ENCODE peak calls at places on chromosomes 12 and 14, in six cellular contexts. C, K, R, H, W and V are unnamed samples.

GRCh38 chr12:39884616-39885125 is 221.2 kb downstream of the SLC2A13 start:
- DNase-seq in C (no peak), K (no peak), R (no peak), H (no peak), W (no peak), V (no peak)

GRCh38 chr14:100386121-100386520 is 63.0 kb downstream of the SLC25A47 start:
- DNase-seq in C (no peak), K (peak; percentile 34), R (no peak), H (no peak), W (no peak), V (no peak)

GRCh38 chr12:111529424-111530368 is 69.4 kb downstream of the ATXN2 start:
- DNase-seq in C (no peak), K (peak; percentile 59), R (peak; percentile 53), H (no peak), W (peak; percentile 34), V (no peak)

GRCh38 chr12:8953773-8954402 is 4.4 kb upstream of the M6PR start:
- DNase-seq in C (no peak), K (no peak), R (no peak), H (no peak), W (no peak), V (no peak)

GRCh38 chr14:102272392-102272791 is 32.6 kb downstream of the MOK start:
- DNase-seq in C (no peak), K (peak; percentile 82), R (no peak), H (no peak), W (no peak), V (no peak)

GRCh38 chr14:69651653-69652052 is 40.3 kb downstream of the SUSD6 start:
- DNase-seq in C (no peak), K (peak; percentile 28), R (no peak), H (no peak), W (no peak), V (no peak)

GRCh38 chr12:67726868-67727267 is 78.3 kb downstream of the DYRK2 start:
- DNase-seq in C (no peak), K (no peak), R (no peak), H (no peak), W (no peak), V (no peak)

GRCh38 chr12:103915306-103915705 is 14.9 kb upstream of the HSP90B1 start:
- DNase-seq in C (no peak), K (peak; percentile 88), R (no peak), H (no peak), W (no peak), V (no peak)

GRCh38 chr14:58633831-58634230 is 3.9 kb upstream of the DACT1 start:
- DNase-seq in C (no peak), K (peak; percentile 17), R (no peak), H (no peak), W (no peak), V (no peak)

GRCh38 chr14:58629273-58629672 is 8.5 kb upstream of the DACT1 start:
- DNase-seq in C (no peak), K (no peak), R (no peak), H (no peak), W (no peak), V (no peak)

GRCh38 chr14:58635041-58635440 is 2.7 kb upstream of the DACT1 start:
- DNase-seq in C (no peak), K (no peak), R (no peak), H (no peak), W (no peak), V (no peak)

GRCh38 chr14:58628381-58628780 is 9.4 kb upstream of the DACT1 start:
- DNase-seq in C (no peak), K (peak; percentile 29), R (no peak), H (no peak), W (no peak), V (no peak)

GRCh38 chr14:58631720-58632119 is 6.0 kb upstream of the DACT1 start:
- DNase-seq in C (no peak), K (no peak), R (no peak), H (no peak), W (no peak), V (no peak)
- H3K4me1 ChIP-seq in C (peaks cover 8% of the 10 kb centered on the region), K (peaks cover 1% of the 10 kb centered on the region), R (no peaks in the 10 kb centered on the region), H (peaks cover under 1% of the 10 kb centered on the region), W (peaks cover 23% of the 10 kb centered on the region), V (no peaks in the 10 kb centered on the region)

GRCh38 chr12:121888478-121889266 is at the start of gene PSMD9:
- DNase-seq in C (peak; percentile 98), K (peak; percentile 97), R (peak; percentile 97), H (peak; percentile 98), W (peak; percentile 98), V (peak; percentile 96)
- TF ChIP-seq POLR2A in C (peak; percentile 73), K (peak; percentile 92), R (no peak), H (peak; percentile 47), W (peak; percentile 35), V (peak; percentile 75)

DNA sequence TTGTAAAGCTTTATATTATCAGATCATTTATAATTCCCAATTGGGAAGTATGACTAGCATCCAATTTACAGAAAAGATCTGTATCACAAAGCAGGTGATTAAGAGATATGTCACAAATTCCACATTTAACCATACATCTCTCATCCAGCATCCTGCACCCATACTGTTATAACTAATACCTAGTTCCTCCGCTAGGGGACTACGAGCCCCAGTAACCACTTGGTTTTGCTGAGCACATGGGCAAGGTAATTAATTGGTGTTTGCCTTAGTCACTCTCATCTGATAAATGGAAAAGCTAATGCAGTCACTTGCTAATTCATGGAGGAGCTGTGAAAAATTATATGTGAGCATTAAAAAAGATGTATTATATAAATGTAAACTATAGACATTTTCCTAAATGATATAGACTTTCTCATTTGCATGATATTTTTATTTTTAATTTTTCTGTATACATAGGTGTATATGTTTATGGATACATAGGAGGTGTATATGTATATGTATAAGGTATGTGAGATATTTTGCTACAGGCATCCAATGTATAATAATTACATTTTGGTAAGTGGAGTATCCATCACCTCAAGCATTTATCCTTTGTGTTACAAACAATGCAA is 1031.8 kb downstream of the GALC start:
- DNase-seq in C (no peak), K (peak; percentile 3), R (no peak), H (no peak), W (no peak), V (no peak)
- TF ChIP-seq CTCF in C (peak; percentile 41), K (peak; percentile 31), R (no peak), H (no peak), W (no peak), V (no peak)

GRCh38 chr12:47276253-47277070 is 196.7 kb upstream of the AMIGO2 start:
- DNase-seq in C (peak; percentile 43), K (peak; percentile 79), R (no peak), H (no peak), W (no peak), V (no peak)
- H3K4me1 ChIP-seq in C (peaks cover 23% of the 10 kb centered on the region), K (peaks cover 27% of the 10 kb centered on the region), R (peaks cover 2% of the 10 kb centered on the region), H (peaks cover 15% of the 10 kb centered on the region), W (peaks cover 57% of the 10 kb centered on the region), V (peaks cover 3% of the 10 kb centered on the region)

GRCh38 chr14:103286460-103286859 is 47.6 kb upstream of the EIF5 start:
- DNase-seq in C (no peak), K (no peak), R (no peak), H (no peak), W (no peak), V (no peak)

GRCh38 chr14:103283916-103284315 is 50.1 kb upstream of the EIF5 start:
- DNase-seq in C (no peak), K (no peak), R (no peak), H (no peak), W (no peak), V (no peak)

GRCh38 chr14:103282932-103283331 is 51.1 kb upstream of the EIF5 start:
- DNase-seq in C (no peak), K (no peak), R (no peak), H (no peak), W (no peak), V (no peak)

GRCh38 chr14:103286968-103287850 is 46.8 kb upstream of the EIF5 start:
- DNase-seq in C (no peak), K (no peak), R (no peak), H (no peak), W (no peak), V (no peak)

GRCh38 chr14:103284574-103285467 is 49.2 kb upstream of the EIF5 start:
- DNase-seq in C (no peak), K (peak; percentile 31), R (no peak), H (no peak), W (no peak), V (no peak)
- TF ChIP-seq POLR2A in C (no peak), K (no peak), R (no peak), H (no peak), W (no peak), V (no peak)

DNA sequence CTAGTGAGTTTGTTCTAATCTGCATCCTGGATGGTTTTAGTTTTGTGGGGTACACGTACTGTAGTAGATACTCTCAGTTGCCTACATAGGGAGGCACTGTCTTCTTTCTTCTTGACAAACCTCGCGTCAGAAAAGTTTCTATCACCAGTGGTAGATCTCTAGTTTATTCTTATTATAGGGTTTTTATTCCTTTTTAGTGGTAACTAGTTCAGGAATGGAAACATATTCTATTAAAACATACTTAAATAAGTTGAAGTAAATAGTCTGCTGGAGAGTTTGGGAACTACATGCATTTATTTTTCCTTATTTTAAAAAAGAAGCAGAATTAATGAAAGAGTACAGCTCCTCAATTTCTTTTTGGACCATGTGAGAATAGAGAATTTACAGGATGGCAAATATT is 33.6 kb upstream of the OR9K2 start:
- DNase-seq in C (no peak), K (no peak), R (no peak), H (no peak), W (no peak), V (no peak)
- TF ChIP-seq CTCF in C (no peak), K (no peak), R (no peak), H (no peak), W (no peak), V (no peak)

GRCh38 chr14:73764406-73764805 is 50.2 kb upstream of the PNMA1 start:
- DNase-seq in C (no peak), K (no peak), R (peak; percentile 72), H (no peak), W (no peak), V (no peak)

GRCh38 chr14:73763396-73763795 is 49.2 kb upstream of the PNMA1 start:
- DNase-seq in C (no peak), K (no peak), R (no peak), H (no peak), W (no peak), V (no peak)

GRCh38 chr14:73761621-73762355 is 47.6 kb upstream of the PNMA1 start:
- DNase-seq in C (no peak), K (no peak), R (no peak), H (no peak), W (no peak), V (no peak)

GRCh38 chr14:73762375-73762822 is 48.2 kb upstream of the PNMA1 start:
- DNase-seq in C (no peak), K (no peak), R (no peak), H (no peak), W (no peak), V (no peak)

GRCh38 chr14:73764881-73765280 is 50.7 kb upstream of the PNMA1 start:
- DNase-seq in C (peak; percentile 74), K (no peak), R (peak; percentile 60), H (no peak), W (no peak), V (peak; percentile 98)
- H3K4me1 ChIP-seq in C (peaks cover 91% of the 10 kb centered on the region), K (peaks cover 27% of the 10 kb centered on the region), R (peaks cover 39% of the 10 kb centered on the region), H (peaks cover 86% of the 10 kb centered on the region), W (peaks cover 37% of the 10 kb centered on the region), V (peaks cover 88% of the 10 kb centered on the region)

GRCh38 chr12:49130151-49131050 is 794 bp downstream of the TUBA1B start:
- DNase-seq in C (peak; percentile 95), K (peak; percentile 93), R (peak; percentile 93), H (peak; percentile 94), W (peak; percentile 78), V (peak; percentile 83)
- TF ChIP-seq POLR2A in C (no peak), K (peak; percentile 81), R (peak; percentile 1), H (no peak), W (no peak), V (no peak)